ENCODE peak calls at places on chromosomes 4 and X, in five cellular contexts. I, T, N, Q and H are unnamed samples.

GRCh38 chr4:125988464-125988863 is 673.7 kb downstream of the FAT4 start:
- DNase-seq in I (no peak), T (no peak), N (no peak), Q (no peak), H (no peak)

GRCh38 chr4:108360857-108361820 is 192.4 kb upstream of the LEF1 start:
- DNase-seq in I (no peak), T (no peak), N (peak), Q (no peak), H (peak)

GRCh38 chr4:89111833-89112563 is 665 bp downstream of the TIGD2 start:
- DNase-seq in I (no peak), T (peak), N (peak), Q (no peak), H (peak)

GRCh38 chrX:118864063-118864630 is 40.5 kb downstream of the ZCCHC12 start:
- DNase-seq in I (no peak), T (no peak), N (no peak), Q (no peak), H (no peak)

GRCh38 chr4:81651500-81651899 is 179.8 kb upstream of the RASGEF1B start:
- DNase-seq in I (no peak), T (no peak), N (no peak), Q (peak), H (no peak)

GRCh38 chr4:8869002-8869878 is 2.4 kb downstream of the HMX1 start:
- DNase-seq in I (no peak), T (no peak), N (no peak), Q (no peak), H (no peak)

GRCh38 chr4:6470502-6471302 is 1.7 kb downstream of the PPP2R2C start:
- DNase-seq in I (no peak), T (peak), N (no peak), Q (peak), H (peak)

GRCh38 chr4:7757501-7758443 is 181.9 kb downstream of the AFAP1 start:
- DNase-seq in I (no peak), T (no peak), N (no peak), Q (no peak), H (no peak)

GRCh38 chr4:656651-657337 is 17.3 kb downstream of the ATP5ME start:
- DNase-seq in I (no peak), T (no peak), N (no peak), Q (no peak), H (no peak)